ENCODE peak calls at places on chromosomes 7 and 10, in seven cellular contexts. Y, G, F, O, T, P and X are unnamed samples.

GRCh38 chr7:13159467-13160184 is 472.2 kb downstream of the ARL4A start:
- DNase-seq in Y (no peak), P (no peak), G (no peak), O (no peak), F (no peak), T (no peak), X (no peak)

GRCh38 chr10:89805599-89806013 is 104.2 kb downstream of the KIF20B start:
- DNase-seq in F (no peak), T (no peak), Y (no peak), P (no peak), G (no peak), O (no peak), X (no peak)

GRCh38 chr7:120988591-120989299 is at the start of gene CPED1:
- DNase-seq in Y (peak), G (peak), T (peak), F (peak), P (no peak), O (peak), X (peak)

GRCh38 chr7:101386558-101387199 is 24.0 kb downstream of the COL26A1 start:
- DNase-seq in T (no peak), O (no peak), P (no peak), G (no peak), F (no peak), Y (peak), X (no peak)

GRCh38 chr7:5396999-5397656 is 26.5 kb downstream of the TNRC18 start:
- DNase-seq in Y (peak), P (peak), G (peak), F (peak), T (peak), O (no peak), X (peak)

GRCh38 chr10:133098426-133099124 is 10.9 kb downstream of the ADGRA1 start:
- DNase-seq in G (no peak), T (no peak), O (no peak), P (no peak), F (no peak), Y (no peak), X (no peak)

GRCh38 chr10:35219906-35220890 is 93.6 kb downstream of the CREM start:
- DNase-seq in T (no peak), F (peak), O (no peak), P (no peak), G (no peak), Y (no peak), X (no peak)

GRCh38 chr10:80529604-80530003 is 8.1 kb upstream of the SH2D4B start:
- DNase-seq in F (no peak), T (peak), P (no peak), Y (peak), G (no peak), O (no peak), X (no peak)

GRCh38 chr10:59864141-59864962 is 42.0 kb downstream of the CCDC6 start:
- DNase-seq in G (no peak), Y (no peak), T (peak), F (no peak), O (no peak), P (no peak), X (no peak)

GRCh38 chr7:4694653-4695335 is 12.7 kb downstream of the FOXK1 start:
- DNase-seq in G (no peak), T (no peak), O (no peak), Y (peak), P (no peak), F (peak), X (no peak)

GRCh38 chr10:89043052-89043451 is 52.5 kb downstream of the FAS start:
- DNase-seq in G (no peak), O (no peak), P (no peak), F (no peak), Y (no peak), T (no peak), X (no peak)

GRCh38 chr10:110016037-110016436 is 8.3 kb downstream of the ADD3 start:
- DNase-seq in G (no peak), O (no peak), P (no peak), F (peak), Y (no peak), T (no peak), X (no peak)